ENCODE peak calls at places on chromosomes 12 and 14, in ten cellular contexts. One of them, this sample, is unnamed.

GRCh38 chr12:92065018-92065499 is 80.6 kb downstream of the BTG1 start:
- ATAC-seq in stimulated activated naive B cell treated with anti-CD40 and anti-IgM and Interleukin-4, amounts not matched to agents 10 μg/mL and 1 μg/mL and 100 μg/mL, for 72 hours: peak; percentile 75
- ATAC-seq in activated CD8-positive, alpha-beta T cell treated with anti-CD3 and anti-CD28 coated beads, Interleukin-2, amount 10 ng/mL, durations not matched to agents 7 days and 5 days: no peak
- ATAC-seq in stimulated activated naive CD8-positive, alpha-beta T cell treated with anti-CD3 and anti-CD28 coated beads, Interleukin-15, Interleukin-2, amounts not matched to agents 100 U/mL and 50 U/mL, for 24 hours: peak; percentile 68
- ATAC-seq in CD8-positive, alpha-beta T cell: peak; percentile 71
- ATAC-seq in heart right ventricle: no peak
- ATAC-seq in Right ventricle myocardium superior: no peak
- ATAC-seq in T-helper 17 cell: peak; percentile 94
- ATAC-seq in upper lobe of right lung: peak; percentile 53
- ATAC-seq in activated CD8-positive, alpha-beta memory T cell treated with anti-CD3 and anti-CD28 coated beads, Interleukin-2, amount 10 ng/mL, durations not matched to agents 7 days and 5 days: no peak
- ATAC-seq in this sample: peak; percentile 73

GRCh38 chr12:32100361-32100760 is 6.3 kb upstream of the BICD1 start:
- ATAC-seq in stimulated activated naive B cell treated with anti-CD40 and anti-IgM and Interleukin-4, amounts not matched to agents 10 μg/mL and 1 μg/mL and 100 μg/mL, for 72 hours: no peak
- ATAC-seq in activated CD8-positive, alpha-beta T cell treated with anti-CD3 and anti-CD28 coated beads, Interleukin-2, amount 10 ng/mL, durations not matched to agents 7 days and 5 days: no peak
- ATAC-seq in stimulated activated naive CD8-positive, alpha-beta T cell treated with anti-CD3 and anti-CD28 coated beads, Interleukin-15, Interleukin-2, amounts not matched to agents 100 U/mL and 50 U/mL, for 24 hours: no peak
- ATAC-seq in CD8-positive, alpha-beta T cell: no peak
- ATAC-seq in heart right ventricle: no peak
- ATAC-seq in Right ventricle myocardium superior: no peak
- ATAC-seq in T-helper 17 cell: no peak
- ATAC-seq in upper lobe of right lung: no peak
- ATAC-seq in activated CD8-positive, alpha-beta memory T cell treated with anti-CD3 and anti-CD28 coated beads, Interleukin-2, amount 10 ng/mL, durations not matched to agents 7 days and 5 days: no peak
- ATAC-seq in this sample: no peak

GRCh38 chr14:58724702-58725101 is 86.9 kb downstream of the DACT1 start:
- ATAC-seq in stimulated activated naive B cell treated with anti-CD40 and anti-IgM and Interleukin-4, amounts not matched to agents 10 μg/mL and 1 μg/mL and 100 μg/mL, for 72 hours: no peak
- ATAC-seq in activated CD8-positive, alpha-beta T cell treated with anti-CD3 and anti-CD28 coated beads, Interleukin-2, amount 10 ng/mL, durations not matched to agents 7 days and 5 days: no peak
- ATAC-seq in stimulated activated naive CD8-positive, alpha-beta T cell treated with anti-CD3 and anti-CD28 coated beads, Interleukin-15, Interleukin-2, amounts not matched to agents 100 U/mL and 50 U/mL, for 24 hours: no peak
- ATAC-seq in CD8-positive, alpha-beta T cell: no peak
- ATAC-seq in heart right ventricle: no peak
- ATAC-seq in Right ventricle myocardium superior: no peak
- ATAC-seq in T-helper 17 cell: no peak
- ATAC-seq in upper lobe of right lung: no peak
- ATAC-seq in activated CD8-positive, alpha-beta memory T cell treated with anti-CD3 and anti-CD28 coated beads, Interleukin-2, amount 10 ng/mL, durations not matched to agents 7 days and 5 days: no peak
- ATAC-seq in this sample: no peak

GRCh38 chr12:24596768-24597388 is 352.0 kb downstream of the BCAT1 start:
- ATAC-seq in stimulated activated naive B cell treated with anti-CD40 and anti-IgM and Interleukin-4, amounts not matched to agents 10 μg/mL and 1 μg/mL and 100 μg/mL, for 72 hours: no peak
- ATAC-seq in activated CD8-positive, alpha-beta T cell treated with anti-CD3 and anti-CD28 coated beads, Interleukin-2, amount 10 ng/mL, durations not matched to agents 7 days and 5 days: no peak
- ATAC-seq in stimulated activated naive CD8-positive, alpha-beta T cell treated with anti-CD3 and anti-CD28 coated beads, Interleukin-15, Interleukin-2, amounts not matched to agents 100 U/mL and 50 U/mL, for 24 hours: no peak
- ATAC-seq in CD8-positive, alpha-beta T cell: no peak
- ATAC-seq in heart right ventricle: no peak
- ATAC-seq in Right ventricle myocardium superior: no peak
- ATAC-seq in T-helper 17 cell: no peak
- ATAC-seq in upper lobe of right lung: peak; percentile 60
- ATAC-seq in activated CD8-positive, alpha-beta memory T cell treated with anti-CD3 and anti-CD28 coated beads, Interleukin-2, amount 10 ng/mL, durations not matched to agents 7 days and 5 days: no peak
- ATAC-seq in this sample: no peak

GRCh38 chr12:119412811-119413794 is 78.6 kb downstream of the CCDC60 start:
- ATAC-seq in stimulated activated naive B cell treated with anti-CD40 and anti-IgM and Interleukin-4, amounts not matched to agents 10 μg/mL and 1 μg/mL and 100 μg/mL, for 72 hours: no peak
- ATAC-seq in activated CD8-positive, alpha-beta T cell treated with anti-CD3 and anti-CD28 coated beads, Interleukin-2, amount 10 ng/mL, durations not matched to agents 7 days and 5 days: no peak
- ATAC-seq in stimulated activated naive CD8-positive, alpha-beta T cell treated with anti-CD3 and anti-CD28 coated beads, Interleukin-15, Interleukin-2, amounts not matched to agents 100 U/mL and 50 U/mL, for 24 hours: no peak
- ATAC-seq in CD8-positive, alpha-beta T cell: no peak
- ATAC-seq in heart right ventricle: peak; percentile 26
- ATAC-seq in Right ventricle myocardium superior: peak; percentile 77
- ATAC-seq in T-helper 17 cell: no peak
- ATAC-seq in upper lobe of right lung: peak; percentile 74
- ATAC-seq in activated CD8-positive, alpha-beta memory T cell treated with anti-CD3 and anti-CD28 coated beads, Interleukin-2, amount 10 ng/mL, durations not matched to agents 7 days and 5 days: no peak
- ATAC-seq in this sample: peak; percentile 37

GRCh38 chr12:119222222-119222951 is 43.7 kb downstream of the HSPB8 start:
- ATAC-seq in stimulated activated naive B cell treated with anti-CD40 and anti-IgM and Interleukin-4, amounts not matched to agents 10 μg/mL and 1 μg/mL and 100 μg/mL, for 72 hours: no peak
- ATAC-seq in activated CD8-positive, alpha-beta T cell treated with anti-CD3 and anti-CD28 coated beads, Interleukin-2, amount 10 ng/mL, durations not matched to agents 7 days and 5 days: no peak
- ATAC-seq in stimulated activated naive CD8-positive, alpha-beta T cell treated with anti-CD3 and anti-CD28 coated beads, Interleukin-15, Interleukin-2, amounts not matched to agents 100 U/mL and 50 U/mL, for 24 hours: no peak
- ATAC-seq in CD8-positive, alpha-beta T cell: no peak
- ATAC-seq in heart right ventricle: no peak
- ATAC-seq in Right ventricle myocardium superior: peak; percentile 85
- ATAC-seq in T-helper 17 cell: no peak
- ATAC-seq in upper lobe of right lung: peak; percentile 88
- ATAC-seq in activated CD8-positive, alpha-beta memory T cell treated with anti-CD3 and anti-CD28 coated beads, Interleukin-2, amount 10 ng/mL, durations not matched to agents 7 days and 5 days: no peak
- ATAC-seq in this sample: no peak

GRCh38 chr12:38543151-38543550 is 226.6 kb downstream of the ALG10B start:
- ATAC-seq in stimulated activated naive B cell treated with anti-CD40 and anti-IgM and Interleukin-4, amounts not matched to agents 10 μg/mL and 1 μg/mL and 100 μg/mL, for 72 hours: no peak
- ATAC-seq in activated CD8-positive, alpha-beta T cell treated with anti-CD3 and anti-CD28 coated beads, Interleukin-2, amount 10 ng/mL, durations not matched to agents 7 days and 5 days: no peak
- ATAC-seq in stimulated activated naive CD8-positive, alpha-beta T cell treated with anti-CD3 and anti-CD28 coated beads, Interleukin-15, Interleukin-2, amounts not matched to agents 100 U/mL and 50 U/mL, for 24 hours: no peak
- ATAC-seq in CD8-positive, alpha-beta T cell: no peak
- ATAC-seq in heart right ventricle: no peak
- ATAC-seq in Right ventricle myocardium superior: no peak
- ATAC-seq in T-helper 17 cell: no peak
- ATAC-seq in upper lobe of right lung: peak; percentile 92
- ATAC-seq in activated CD8-positive, alpha-beta memory T cell treated with anti-CD3 and anti-CD28 coated beads, Interleukin-2, amount 10 ng/mL, durations not matched to agents 7 days and 5 days: no peak
- ATAC-seq in this sample: no peak

GRCh38 chr12:81083906-81084513 is 6.1 kb downstream of the ACSS3 start:
- ATAC-seq in stimulated activated naive B cell treated with anti-CD40 and anti-IgM and Interleukin-4, amounts not matched to agents 10 μg/mL and 1 μg/mL and 100 μg/mL, for 72 hours: no peak
- ATAC-seq in activated CD8-positive, alpha-beta T cell treated with anti-CD3 and anti-CD28 coated beads, Interleukin-2, amount 10 ng/mL, durations not matched to agents 7 days and 5 days: no peak
- ATAC-seq in stimulated activated naive CD8-positive, alpha-beta T cell treated with anti-CD3 and anti-CD28 coated beads, Interleukin-15, Interleukin-2, amounts not matched to agents 100 U/mL and 50 U/mL, for 24 hours: no peak
- ATAC-seq in CD8-positive, alpha-beta T cell: no peak
- ATAC-seq in heart right ventricle: no peak
- ATAC-seq in Right ventricle myocardium superior: no peak
- ATAC-seq in T-helper 17 cell: no peak
- ATAC-seq in upper lobe of right lung: no peak
- ATAC-seq in activated CD8-positive, alpha-beta memory T cell treated with anti-CD3 and anti-CD28 coated beads, Interleukin-2, amount 10 ng/mL, durations not matched to agents 7 days and 5 days: no peak
- ATAC-seq in this sample: peak; percentile 69

GRCh38 chr12:54988402-54989054 is 4.0 kb upstream of the TESPA1 start:
- ATAC-seq in stimulated activated naive B cell treated with anti-CD40 and anti-IgM and Interleukin-4, amounts not matched to agents 10 μg/mL and 1 μg/mL and 100 μg/mL, for 72 hours: no peak
- ATAC-seq in activated CD8-positive, alpha-beta T cell treated with anti-CD3 and anti-CD28 coated beads, Interleukin-2, amount 10 ng/mL, durations not matched to agents 7 days and 5 days: no peak
- ATAC-seq in stimulated activated naive CD8-positive, alpha-beta T cell treated with anti-CD3 and anti-CD28 coated beads, Interleukin-15, Interleukin-2, amounts not matched to agents 100 U/mL and 50 U/mL, for 24 hours: no peak
- ATAC-seq in CD8-positive, alpha-beta T cell: no peak
- ATAC-seq in heart right ventricle: peak; percentile 83
- ATAC-seq in Right ventricle myocardium superior: peak; percentile 94
- ATAC-seq in T-helper 17 cell: no peak
- ATAC-seq in upper lobe of right lung: peak; percentile 42
- ATAC-seq in activated CD8-positive, alpha-beta memory T cell treated with anti-CD3 and anti-CD28 coated beads, Interleukin-2, amount 10 ng/mL, durations not matched to agents 7 days and 5 days: no peak
- ATAC-seq in this sample: peak; percentile 75

GRCh38 chr14:105436891-105437722 is 17.5 kb downstream of the MTA1 start:
- ATAC-seq in stimulated activated naive B cell treated with anti-CD40 and anti-IgM and Interleukin-4, amounts not matched to agents 10 μg/mL and 1 μg/mL and 100 μg/mL, for 72 hours: no peak
- ATAC-seq in activated CD8-positive, alpha-beta T cell treated with anti-CD3 and anti-CD28 coated beads, Interleukin-2, amount 10 ng/mL, durations not matched to agents 7 days and 5 days: no peak
- ATAC-seq in stimulated activated naive CD8-positive, alpha-beta T cell treated with anti-CD3 and anti-CD28 coated beads, Interleukin-15, Interleukin-2, amounts not matched to agents 100 U/mL and 50 U/mL, for 24 hours: no peak
- ATAC-seq in CD8-positive, alpha-beta T cell: no peak
- ATAC-seq in heart right ventricle: no peak
- ATAC-seq in Right ventricle myocardium superior: no peak
- ATAC-seq in T-helper 17 cell: no peak
- ATAC-seq in upper lobe of right lung: no peak
- ATAC-seq in activated CD8-positive, alpha-beta memory T cell treated with anti-CD3 and anti-CD28 coated beads, Interleukin-2, amount 10 ng/mL, durations not matched to agents 7 days and 5 days: no peak
- ATAC-seq in this sample: no peak

GRCh38 chr14:105271224-105271890 is 23.0 kb downstream of the BTBD6 start:
- ATAC-seq in stimulated activated naive B cell treated with anti-CD40 and anti-IgM and Interleukin-4, amounts not matched to agents 10 μg/mL and 1 μg/mL and 100 μg/mL, for 72 hours: no peak
- ATAC-seq in activated CD8-positive, alpha-beta T cell treated with anti-CD3 and anti-CD28 coated beads, Interleukin-2, amount 10 ng/mL, durations not matched to agents 7 days and 5 days: no peak
- ATAC-seq in stimulated activated naive CD8-positive, alpha-beta T cell treated with anti-CD3 and anti-CD28 coated beads, Interleukin-15, Interleukin-2, amounts not matched to agents 100 U/mL and 50 U/mL, for 24 hours: no peak
- ATAC-seq in CD8-positive, alpha-beta T cell: no peak
- ATAC-seq in heart right ventricle: no peak
- ATAC-seq in Right ventricle myocardium superior: no peak
- ATAC-seq in T-helper 17 cell: no peak
- ATAC-seq in upper lobe of right lung: no peak
- ATAC-seq in activated CD8-positive, alpha-beta memory T cell treated with anti-CD3 and anti-CD28 coated beads, Interleukin-2, amount 10 ng/mL, durations not matched to agents 7 days and 5 days: no peak
- ATAC-seq in this sample: no peak

GRCh38 chr14:95885866-95886265 is 9.2 kb downstream of the TUNAR start:
- ATAC-seq in stimulated activated naive B cell treated with anti-CD40 and anti-IgM and Interleukin-4, amounts not matched to agents 10 μg/mL and 1 μg/mL and 100 μg/mL, for 72 hours: no peak
- ATAC-seq in activated CD8-positive, alpha-beta T cell treated with anti-CD3 and anti-CD28 coated beads, Interleukin-2, amount 10 ng/mL, durations not matched to agents 7 days and 5 days: no peak
- ATAC-seq in stimulated activated naive CD8-positive, alpha-beta T cell treated with anti-CD3 and anti-CD28 coated beads, Interleukin-15, Interleukin-2, amounts not matched to agents 100 U/mL and 50 U/mL, for 24 hours: no peak
- ATAC-seq in CD8-positive, alpha-beta T cell: no peak
- ATAC-seq in heart right ventricle: no peak
- ATAC-seq in Right ventricle myocardium superior: no peak
- ATAC-seq in T-helper 17 cell: no peak
- ATAC-seq in upper lobe of right lung: no peak
- ATAC-seq in activated CD8-positive, alpha-beta memory T cell treated with anti-CD3 and anti-CD28 coated beads, Interleukin-2, amount 10 ng/mL, durations not matched to agents 7 days and 5 days: no peak
- ATAC-seq in this sample: no peak

GRCh38 chr14:65352964-65353530 is 59.5 kb upstream of the FUT8 start:
- ATAC-seq in stimulated activated naive B cell treated with anti-CD40 and anti-IgM and Interleukin-4, amounts not matched to agents 10 μg/mL and 1 μg/mL and 100 μg/mL, for 72 hours: peak; percentile 78
- ATAC-seq in activated CD8-positive, alpha-beta T cell treated with anti-CD3 and anti-CD28 coated beads, Interleukin-2, amount 10 ng/mL, durations not matched to agents 7 days and 5 days: no peak
- ATAC-seq in stimulated activated naive CD8-positive, alpha-beta T cell treated with anti-CD3 and anti-CD28 coated beads, Interleukin-15, Interleukin-2, amounts not matched to agents 100 U/mL and 50 U/mL, for 24 hours: peak; percentile 86
- ATAC-seq in CD8-positive, alpha-beta T cell: no peak
- ATAC-seq in heart right ventricle: no peak
- ATAC-seq in Right ventricle myocardium superior: no peak
- ATAC-seq in T-helper 17 cell: no peak
- ATAC-seq in upper lobe of right lung: no peak
- ATAC-seq in activated CD8-positive, alpha-beta memory T cell treated with anti-CD3 and anti-CD28 coated beads, Interleukin-2, amount 10 ng/mL, durations not matched to agents 7 days and 5 days: peak; percentile 31
- ATAC-seq in this sample: no peak

GRCh38 chr14:72625689-72626088 is 268.2 kb downstream of the DPF3 start:
- ATAC-seq in stimulated activated naive B cell treated with anti-CD40 and anti-IgM and Interleukin-4, amounts not matched to agents 10 μg/mL and 1 μg/mL and 100 μg/mL, for 72 hours: peak; percentile 39
- ATAC-seq in activated CD8-positive, alpha-beta T cell treated with anti-CD3 and anti-CD28 coated beads, Interleukin-2, amount 10 ng/mL, durations not matched to agents 7 days and 5 days: no peak
- ATAC-seq in stimulated activated naive CD8-positive, alpha-beta T cell treated with anti-CD3 and anti-CD28 coated beads, Interleukin-15, Interleukin-2, amounts not matched to agents 100 U/mL and 50 U/mL, for 24 hours: no peak
- ATAC-seq in CD8-positive, alpha-beta T cell: no peak
- ATAC-seq in heart right ventricle: no peak
- ATAC-seq in Right ventricle myocardium superior: no peak
- ATAC-seq in T-helper 17 cell: no peak
- ATAC-seq in upper lobe of right lung: no peak
- ATAC-seq in activated CD8-positive, alpha-beta memory T cell treated with anti-CD3 and anti-CD28 coated beads, Interleukin-2, amount 10 ng/mL, durations not matched to agents 7 days and 5 days: no peak
- ATAC-seq in this sample: no peak

GRCh38 chr14:54722791-54723432 is 156.0 kb downstream of the SAMD4A start:
- ATAC-seq in stimulated activated naive B cell treated with anti-CD40 and anti-IgM and Interleukin-4, amounts not matched to agents 10 μg/mL and 1 μg/mL and 100 μg/mL, for 72 hours: peak; percentile 97
- ATAC-seq in activated CD8-positive, alpha-beta T cell treated with anti-CD3 and anti-CD28 coated beads, Interleukin-2, amount 10 ng/mL, durations not matched to agents 7 days and 5 days: peak; percentile 79
- ATAC-seq in stimulated activated naive CD8-positive, alpha-beta T cell treated with anti-CD3 and anti-CD28 coated beads, Interleukin-15, Interleukin-2, amounts not matched to agents 100 U/mL and 50 U/mL, for 24 hours: peak; percentile 46
- ATAC-seq in CD8-positive, alpha-beta T cell: peak; percentile 51
- ATAC-seq in heart right ventricle: peak; percentile 57
- ATAC-seq in Right ventricle myocardium superior: peak; percentile 52
- ATAC-seq in T-helper 17 cell: no peak
- ATAC-seq in upper lobe of right lung: peak; percentile 74
- ATAC-seq in activated CD8-positive, alpha-beta memory T cell treated with anti-CD3 and anti-CD28 coated beads, Interleukin-2, amount 10 ng/mL, durations not matched to agents 7 days and 5 days: peak; percentile 45
- ATAC-seq in this sample: no peak

GRCh38 chr12:67002711-67003110 is 266.4 kb upstream of the CAND1 start:
- ATAC-seq in stimulated activated naive B cell treated with anti-CD40 and anti-IgM and Interleukin-4, amounts not matched to agents 10 μg/mL and 1 μg/mL and 100 μg/mL, for 72 hours: no peak
- ATAC-seq in activated CD8-positive, alpha-beta T cell treated with anti-CD3 and anti-CD28 coated beads, Interleukin-2, amount 10 ng/mL, durations not matched to agents 7 days and 5 days: no peak
- ATAC-seq in stimulated activated naive CD8-positive, alpha-beta T cell treated with anti-CD3 and anti-CD28 coated beads, Interleukin-15, Interleukin-2, amounts not matched to agents 100 U/mL and 50 U/mL, for 24 hours: no peak
- ATAC-seq in CD8-positive, alpha-beta T cell: no peak
- ATAC-seq in heart right ventricle: no peak
- ATAC-seq in Right ventricle myocardium superior: no peak
- ATAC-seq in T-helper 17 cell: no peak
- ATAC-seq in upper lobe of right lung: no peak
- ATAC-seq in activated CD8-positive, alpha-beta memory T cell treated with anti-CD3 and anti-CD28 coated beads, Interleukin-2, amount 10 ng/mL, durations not matched to agents 7 days and 5 days: no peak
- ATAC-seq in this sample: no peak

GRCh38 chr14:98591161-98591560 is 680.8 kb downstream of the BCL11B start:
- ATAC-seq in stimulated activated naive B cell treated with anti-CD40 and anti-IgM and Interleukin-4, amounts not matched to agents 10 μg/mL and 1 μg/mL and 100 μg/mL, for 72 hours: no peak
- ATAC-seq in activated CD8-positive, alpha-beta T cell treated with anti-CD3 and anti-CD28 coated beads, Interleukin-2, amount 10 ng/mL, durations not matched to agents 7 days and 5 days: no peak
- ATAC-seq in stimulated activated naive CD8-positive, alpha-beta T cell treated with anti-CD3 and anti-CD28 coated beads, Interleukin-15, Interleukin-2, amounts not matched to agents 100 U/mL and 50 U/mL, for 24 hours: no peak
- ATAC-seq in CD8-positive, alpha-beta T cell: no peak
- ATAC-seq in heart right ventricle: no peak
- ATAC-seq in Right ventricle myocardium superior: no peak
- ATAC-seq in T-helper 17 cell: no peak
- ATAC-seq in upper lobe of right lung: no peak
- ATAC-seq in activated CD8-positive, alpha-beta memory T cell treated with anti-CD3 and anti-CD28 coated beads, Interleukin-2, amount 10 ng/mL, durations not matched to agents 7 days and 5 days: no peak
- ATAC-seq in this sample: no peak

GRCh38 chr12:5017638-5018348 is 25.9 kb upstream of the KCNA5 start:
- ATAC-seq in stimulated activated naive B cell treated with anti-CD40 and anti-IgM and Interleukin-4, amounts not matched to agents 10 μg/mL and 1 μg/mL and 100 μg/mL, for 72 hours: no peak
- ATAC-seq in activated CD8-positive, alpha-beta T cell treated with anti-CD3 and anti-CD28 coated beads, Interleukin-2, amount 10 ng/mL, durations not matched to agents 7 days and 5 days: no peak
- ATAC-seq in stimulated activated naive CD8-positive, alpha-beta T cell treated with anti-CD3 and anti-CD28 coated beads, Interleukin-15, Interleukin-2, amounts not matched to agents 100 U/mL and 50 U/mL, for 24 hours: no peak
- ATAC-seq in CD8-positive, alpha-beta T cell: no peak
- ATAC-seq in heart right ventricle: no peak
- ATAC-seq in Right ventricle myocardium superior: peak; percentile 15
- ATAC-seq in T-helper 17 cell: no peak
- ATAC-seq in upper lobe of right lung: no peak
- ATAC-seq in activated CD8-positive, alpha-beta memory T cell treated with anti-CD3 and anti-CD28 coated beads, Interleukin-2, amount 10 ng/mL, durations not matched to agents 7 days and 5 days: no peak
- ATAC-seq in this sample: no peak

GRCh38 chr14:24954697-24955037 is 95.3 kb downstream of the STXBP6 start:
- ATAC-seq in stimulated activated naive B cell treated with anti-CD40 and anti-IgM and Interleukin-4, amounts not matched to agents 10 μg/mL and 1 μg/mL and 100 μg/mL, for 72 hours: no peak
- ATAC-seq in activated CD8-positive, alpha-beta T cell treated with anti-CD3 and anti-CD28 coated beads, Interleukin-2, amount 10 ng/mL, durations not matched to agents 7 days and 5 days: no peak
- ATAC-seq in stimulated activated naive CD8-positive, alpha-beta T cell treated with anti-CD3 and anti-CD28 coated beads, Interleukin-15, Interleukin-2, amounts not matched to agents 100 U/mL and 50 U/mL, for 24 hours: no peak
- ATAC-seq in CD8-positive, alpha-beta T cell: no peak
- ATAC-seq in heart right ventricle: peak; percentile 39
- ATAC-seq in Right ventricle myocardium superior: peak; percentile 55
- ATAC-seq in T-helper 17 cell: no peak
- ATAC-seq in upper lobe of right lung: no peak
- ATAC-seq in activated CD8-positive, alpha-beta memory T cell treated with anti-CD3 and anti-CD28 coated beads, Interleukin-2, amount 10 ng/mL, durations not matched to agents 7 days and 5 days: no peak
- ATAC-seq in this sample: no peak